ENCODE peak calls at places on chromosomes 3 and 15, in ten cellular contexts. One of them, this sample, is unnamed.
A peak's percentile ranks its signal among the peaks of the same experiment; 100 is the strongest.

GRCh38 chr3:105353485-105354161 is 13.1 kb upstream of the ALCAM start:
- DNase-seq in lower leg skin: peak; percentile 83
- DNase-seq in HepG2: no peak
- DNase-seq in A549: peak; percentile 17
- DNase-seq in transverse colon: no peak
- DNase-seq in K562: no peak
- DNase-seq in breast epithelium: no peak
- DNase-seq in uterus: no peak
- DNase-seq in heart left ventricle: no peak
- DNase-seq in H54: no peak
- DNase-seq in this sample: no peak

GRCh38 chr15:78234515-78235040 is at the start of gene ACSBG1:
- DNase-seq in lower leg skin: no peak
- DNase-seq in HepG2: no peak
- DNase-seq in A549: no peak
- DNase-seq in transverse colon: no peak
- DNase-seq in K562: no peak
- DNase-seq in breast epithelium: peak; percentile 36
- DNase-seq in uterus: no peak
- DNase-seq in heart left ventricle: no peak
- DNase-seq in H54: no peak
- DNase-seq in this sample: no peak

GRCh38 chr3:20406621-20407020 is 220.6 kb upstream of the SGO1 start:
- DNase-seq in lower leg skin: no peak
- DNase-seq in HepG2: no peak
- DNase-seq in A549: no peak
- DNase-seq in transverse colon: no peak
- DNase-seq in K562: no peak
- DNase-seq in breast epithelium: no peak
- DNase-seq in uterus: no peak
- DNase-seq in heart left ventricle: no peak
- DNase-seq in H54: no peak
- DNase-seq in this sample: no peak

GRCh38 chr3:55481067-55481917 is 5.8 kb downstream of the WNT5A start:
- DNase-seq in lower leg skin: no peak
- DNase-seq in HepG2: no peak
- DNase-seq in A549: no peak
- DNase-seq in transverse colon: no peak
- DNase-seq in K562: no peak
- DNase-seq in breast epithelium: no peak
- DNase-seq in uterus: peak; percentile 48
- DNase-seq in heart left ventricle: no peak
- DNase-seq in H54: no peak
- DNase-seq in this sample: no peak

GRCh38 chr3:141544697-141545096 is 57.9 kb downstream of the RASA2 start:
- DNase-seq in lower leg skin: no peak
- DNase-seq in HepG2: no peak
- DNase-seq in A549: no peak
- DNase-seq in transverse colon: no peak
- DNase-seq in K562: no peak
- DNase-seq in breast epithelium: no peak
- DNase-seq in uterus: no peak
- DNase-seq in heart left ventricle: no peak
- DNase-seq in H54: no peak
- DNase-seq in this sample: peak; percentile 2

GRCh38 chr3:127672429-127673190 is at the start of gene ABTB1:
- DNase-seq in lower leg skin: peak; percentile 97
- DNase-seq in HepG2: peak; percentile 53
- DNase-seq in A549: peak; percentile 66
- DNase-seq in transverse colon: peak; percentile 90
- DNase-seq in K562: peak; percentile 91
- DNase-seq in breast epithelium: peak; percentile 81
- DNase-seq in uterus: peak; percentile 82
- DNase-seq in heart left ventricle: peak; percentile 89
- DNase-seq in H54: peak; percentile 84
- DNase-seq in this sample: peak; percentile 85

GRCh38 chr15:36371509-36371908 is 207.9 kb upstream of the CDIN1 start:
- DNase-seq in lower leg skin: no peak
- DNase-seq in HepG2: no peak
- DNase-seq in A549: no peak
- DNase-seq in transverse colon: no peak
- DNase-seq in K562: no peak
- DNase-seq in breast epithelium: no peak
- DNase-seq in uterus: no peak
- DNase-seq in heart left ventricle: no peak
- DNase-seq in H54: no peak
- DNase-seq in this sample: no peak

GRCh38 chr3:30970183-30970582 is 75.7 kb upstream of the GADL1 start:
- DNase-seq in lower leg skin: no peak
- DNase-seq in HepG2: peak; percentile 4
- DNase-seq in A549: peak; percentile 7
- DNase-seq in transverse colon: no peak
- DNase-seq in K562: no peak
- DNase-seq in breast epithelium: no peak
- DNase-seq in uterus: no peak
- DNase-seq in heart left ventricle: no peak
- DNase-seq in H54: no peak
- DNase-seq in this sample: no peak

GRCh38 chr15:50916395-50916794 is 7.9 kb downstream of the AP4E1 start:
- DNase-seq in lower leg skin: no peak
- DNase-seq in HepG2: no peak
- DNase-seq in A549: no peak
- DNase-seq in transverse colon: no peak
- DNase-seq in K562: no peak
- DNase-seq in breast epithelium: no peak
- DNase-seq in uterus: no peak
- DNase-seq in heart left ventricle: no peak
- DNase-seq in H54: no peak
- DNase-seq in this sample: no peak

GRCh38 chr3:10198761-10199688 is 34.3 kb downstream of the IRAK2 start:
- DNase-seq in lower leg skin: no peak
- DNase-seq in HepG2: peak; percentile 12
- DNase-seq in A549: peak; percentile 76
- DNase-seq in transverse colon: peak; percentile 72
- DNase-seq in K562: peak; percentile 70
- DNase-seq in breast epithelium: peak; percentile 65
- DNase-seq in uterus: no peak
- DNase-seq in heart left ventricle: peak; percentile 35
- DNase-seq in H54: peak; percentile 53
- DNase-seq in this sample: peak; percentile 72

DNA sequence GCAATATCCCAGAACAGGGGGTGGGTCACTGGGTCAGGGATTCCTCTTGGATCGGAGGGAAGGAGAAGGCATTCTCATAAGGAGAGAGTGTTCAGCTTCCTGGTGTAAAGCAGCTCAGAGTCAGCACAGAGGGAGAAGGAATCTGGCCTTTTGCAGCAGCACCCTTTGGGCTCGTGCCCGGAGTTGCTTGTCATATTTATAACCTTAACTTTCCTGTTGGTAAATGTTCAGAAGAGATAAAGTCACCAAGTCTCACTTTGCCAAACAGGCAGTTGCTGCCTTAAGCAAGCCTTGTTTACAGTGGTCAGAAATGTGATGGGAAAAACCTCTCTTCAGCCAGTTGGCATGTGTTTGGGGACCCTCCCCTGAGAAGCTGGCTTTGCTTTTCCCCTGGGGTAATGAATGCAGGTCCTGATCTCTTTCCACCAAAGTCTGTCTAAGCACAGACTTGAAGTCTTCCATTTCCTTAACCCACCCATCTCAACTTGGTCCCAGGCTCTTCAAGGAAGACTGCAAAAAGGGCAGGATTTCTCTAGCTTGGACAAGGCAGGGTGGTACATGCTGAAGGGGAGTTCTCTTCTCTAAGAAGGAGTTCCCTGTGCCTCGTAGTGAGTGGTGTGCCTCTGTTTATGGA is 206.9 kb upstream of the BHLHE40 start:
- DNase-seq in lower leg skin: peak; percentile 90
- DNase-seq in HepG2: no peak
- DNase-seq in A549: no peak
- DNase-seq in transverse colon: peak; percentile 85
- DNase-seq in K562: peak; percentile 29
- DNase-seq in breast epithelium: peak; percentile 89
- DNase-seq in uterus: peak; percentile 94
- DNase-seq in heart left ventricle: peak; percentile 82
- DNase-seq in H54: peak; percentile 18
- DNase-seq in this sample: peak; percentile 17
- TF ChIP-seq POLR2A in lower leg skin: no peak
- TF ChIP-seq POLR2A in HepG2: no peak
- TF ChIP-seq POLR2A in A549: no peak
- TF ChIP-seq POLR2A in transverse colon: no peak
- TF ChIP-seq POLR2A in K562: no peak
- TF ChIP-seq POLR2A in breast epithelium: no peak
- TF ChIP-seq POLR2A in uterus: no peak
- TF ChIP-seq POLR2A in heart left ventricle: no peak
- TF ChIP-seq POLR2A in H54: no peak
- TF ChIP-seq POLR2A in this sample: peak; percentile 26

GRCh38 chr15:75844629-75845390 is 1.6 kb downstream of the UBE2Q2 start:
- DNase-seq in lower leg skin: no peak
- DNase-seq in HepG2: no peak
- DNase-seq in A549: no peak
- DNase-seq in transverse colon: no peak
- DNase-seq in K562: no peak
- DNase-seq in breast epithelium: no peak
- DNase-seq in uterus: no peak
- DNase-seq in heart left ventricle: no peak
- DNase-seq in H54: no peak
- DNase-seq in this sample: peak; percentile 30

GRCh38 chr15:75842722-75843617 is at the start of gene UBE2Q2:
- DNase-seq in lower leg skin: peak; percentile 94
- DNase-seq in HepG2: peak; percentile 44
- DNase-seq in A549: peak; percentile 88
- DNase-seq in transverse colon: peak; percentile 74
- DNase-seq in K562: peak; percentile 92
- DNase-seq in breast epithelium: peak; percentile 53
- DNase-seq in uterus: peak; percentile 65
- DNase-seq in heart left ventricle: peak; percentile 85
- DNase-seq in H54: peak; percentile 56
- DNase-seq in this sample: peak; percentile 84

GRCh38 chr15:75840659-75841058 is 2.6 kb upstream of the UBE2Q2 start:
- DNase-seq in lower leg skin: no peak
- DNase-seq in HepG2: no peak
- DNase-seq in A549: peak; percentile 71
- DNase-seq in transverse colon: no peak
- DNase-seq in K562: no peak
- DNase-seq in breast epithelium: no peak
- DNase-seq in uterus: peak; percentile 53
- DNase-seq in heart left ventricle: peak; percentile 30
- DNase-seq in H54: peak; percentile 31
- DNase-seq in this sample: no peak

GRCh38 chr15:75849167-75849566 is 5.9 kb downstream of the UBE2Q2 start:
- DNase-seq in lower leg skin: no peak
- DNase-seq in HepG2: no peak
- DNase-seq in A549: no peak
- DNase-seq in transverse colon: no peak
- DNase-seq in K562: no peak
- DNase-seq in breast epithelium: no peak
- DNase-seq in uterus: no peak
- DNase-seq in heart left ventricle: no peak
- DNase-seq in H54: no peak
- DNase-seq in this sample: no peak

GRCh38 chr15:75843618-75844610 is 667 bp downstream of the UBE2Q2 start:
- DNase-seq in lower leg skin: peak; percentile 90
- DNase-seq in HepG2: peak; percentile 11
- DNase-seq in A549: peak; percentile 70
- DNase-seq in transverse colon: peak; percentile 70
- DNase-seq in K562: peak; percentile 71
- DNase-seq in breast epithelium: peak; percentile 58
- DNase-seq in uterus: peak; percentile 47
- DNase-seq in heart left ventricle: peak; percentile 63
- DNase-seq in H54: peak; percentile 51
- DNase-seq in this sample: peak; percentile 80
- TF ChIP-seq POLR2A in lower leg skin: peak; percentile 40
- TF ChIP-seq POLR2A in HepG2: no peak
- TF ChIP-seq POLR2A in A549: peak; percentile 60
- TF ChIP-seq POLR2A in transverse colon: peak; percentile 60
- TF ChIP-seq POLR2A in K562: peak; percentile 55
- TF ChIP-seq POLR2A in breast epithelium: peak; percentile 48
- TF ChIP-seq POLR2A in uterus: peak; percentile 31
- TF ChIP-seq POLR2A in heart left ventricle: no peak
- TF ChIP-seq POLR2A in H54: no peak
- TF ChIP-seq POLR2A in this sample: peak; percentile 61

GRCh38 chr15:67446449-67446848 is 74.5 kb upstream of the C15orf61 start:
- DNase-seq in lower leg skin: no peak
- DNase-seq in HepG2: no peak
- DNase-seq in A549: no peak
- DNase-seq in transverse colon: no peak
- DNase-seq in K562: no peak
- DNase-seq in breast epithelium: no peak
- DNase-seq in uterus: no peak
- DNase-seq in heart left ventricle: no peak
- DNase-seq in H54: no peak
- DNase-seq in this sample: no peak

DNA sequence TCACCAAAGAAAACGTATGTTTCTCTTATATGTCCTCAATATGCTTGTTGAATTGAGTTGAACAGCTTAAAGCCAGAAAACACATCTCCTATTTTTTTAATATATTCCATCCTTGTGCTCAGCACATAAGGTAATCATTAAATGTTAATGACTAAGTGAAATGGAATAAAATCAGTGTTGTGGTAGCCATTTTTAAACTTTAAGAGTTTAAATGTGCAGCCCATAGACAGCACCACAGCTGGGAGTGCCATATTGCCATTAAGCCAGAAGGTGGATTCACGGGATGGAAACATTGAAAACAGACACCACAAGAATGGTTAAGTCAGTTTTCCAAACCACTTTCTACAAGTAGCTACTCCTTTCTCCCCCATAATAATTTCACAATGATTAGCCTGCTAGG is 76.8 kb upstream of the C15orf61 start:
- DNase-seq in lower leg skin: no peak
- DNase-seq in HepG2: no peak
- DNase-seq in A549: no peak
- DNase-seq in transverse colon: no peak
- DNase-seq in K562: no peak
- DNase-seq in breast epithelium: no peak
- DNase-seq in uterus: no peak
- DNase-seq in heart left ventricle: no peak
- DNase-seq in H54: no peak
- DNase-seq in this sample: no peak
- TF ChIP-seq POLR2A in lower leg skin: no peak
- TF ChIP-seq POLR2A in HepG2: no peak
- TF ChIP-seq POLR2A in A549: no peak
- TF ChIP-seq POLR2A in transverse colon: no peak
- TF ChIP-seq POLR2A in K562: no peak
- TF ChIP-seq POLR2A in breast epithelium: no peak
- TF ChIP-seq POLR2A in uterus: no peak
- TF ChIP-seq POLR2A in heart left ventricle: no peak
- TF ChIP-seq POLR2A in H54: no peak
- TF ChIP-seq POLR2A in this sample: no peak

GRCh38 chr3:52441122-52441771 is 3.7 kb downstream of the SEMA3G start:
- DNase-seq in lower leg skin: peak; percentile 83
- DNase-seq in HepG2: no peak
- DNase-seq in A549: no peak
- DNase-seq in transverse colon: no peak
- DNase-seq in K562: no peak
- DNase-seq in breast epithelium: no peak
- DNase-seq in uterus: no peak
- DNase-seq in heart left ventricle: no peak
- DNase-seq in H54: no peak
- DNase-seq in this sample: no peak
- TF ChIP-seq POLR2A in lower leg skin: no peak
- TF ChIP-seq POLR2A in HepG2: no peak
- TF ChIP-seq POLR2A in A549: no peak
- TF ChIP-seq POLR2A in transverse colon: no peak
- TF ChIP-seq POLR2A in K562: no peak
- TF ChIP-seq POLR2A in breast epithelium: no peak
- TF ChIP-seq POLR2A in uterus: no peak
- TF ChIP-seq POLR2A in heart left ventricle: no peak
- TF ChIP-seq POLR2A in H54: no peak
- TF ChIP-seq POLR2A in this sample: no peak

This sample was measured in erythroblast.